ENCODE peak calls at places on chromosomes 3 and 15, in six cellular contexts. One of them, this sample, is unnamed.

GRCh38 chr15:80061581-80061980 is 2.1 kb downstream of the ZFAND6 start:
- DNase-seq in stimulated activated CD8-positive, alpha-beta memory T cell treated with anti-CD3 and anti-CD28 coated beads, Interleukin-4, amount 100 ng/mL, for 24 hours: no peak
- DNase-seq in GF-D8: no peak
- DNase-seq in activated CD4-positive, alpha-beta T cell treated with anti-CD3 and anti-CD28 coated beads, Interleukin-2, amount 50 U/mL, for 24 hours: no peak
- DNase-seq in T follicular helper cell: no peak
- DNase-seq in Ammon's horn: no peak
- DNase-seq in this sample: no peak

GRCh38 chr3:86782271-86782670 is 208.7 kb downstream of the VGLL3 start:
- DNase-seq in stimulated activated CD8-positive, alpha-beta memory T cell treated with anti-CD3 and anti-CD28 coated beads, Interleukin-4, amount 100 ng/mL, for 24 hours: no peak
- DNase-seq in GF-D8: no peak
- DNase-seq in activated CD4-positive, alpha-beta T cell treated with anti-CD3 and anti-CD28 coated beads, Interleukin-2, amount 50 U/mL, for 24 hours: no peak
- DNase-seq in T follicular helper cell: no peak
- DNase-seq in Ammon's horn: no peak
- DNase-seq in this sample: no peak

GRCh38 chr15:89486726-89487050 is 9.7 kb downstream of the RHCG start:
- DNase-seq in stimulated activated CD8-positive, alpha-beta memory T cell treated with anti-CD3 and anti-CD28 coated beads, Interleukin-4, amount 100 ng/mL, for 24 hours: peak
- DNase-seq in GF-D8: no peak
- DNase-seq in activated CD4-positive, alpha-beta T cell treated with anti-CD3 and anti-CD28 coated beads, Interleukin-2, amount 50 U/mL, for 24 hours: peak
- DNase-seq in T follicular helper cell: no peak
- DNase-seq in Ammon's horn: no peak
- DNase-seq in this sample: no peak

GRCh38 chr3:144187531-144188230 is 216.1 kb downstream of the DIPK2A start:
- DNase-seq in stimulated activated CD8-positive, alpha-beta memory T cell treated with anti-CD3 and anti-CD28 coated beads, Interleukin-4, amount 100 ng/mL, for 24 hours: no peak
- DNase-seq in GF-D8: no peak
- DNase-seq in activated CD4-positive, alpha-beta T cell treated with anti-CD3 and anti-CD28 coated beads, Interleukin-2, amount 50 U/mL, for 24 hours: no peak
- DNase-seq in T follicular helper cell: no peak
- DNase-seq in Ammon's horn: no peak
- DNase-seq in this sample: no peak

GRCh38 chr3:135779024-135779423 is 186.5 kb upstream of the PPP2R3A start:
- DNase-seq in stimulated activated CD8-positive, alpha-beta memory T cell treated with anti-CD3 and anti-CD28 coated beads, Interleukin-4, amount 100 ng/mL, for 24 hours: no peak
- DNase-seq in GF-D8: no peak
- DNase-seq in activated CD4-positive, alpha-beta T cell treated with anti-CD3 and anti-CD28 coated beads, Interleukin-2, amount 50 U/mL, for 24 hours: no peak
- DNase-seq in T follicular helper cell: no peak
- DNase-seq in Ammon's horn: no peak
- DNase-seq in this sample: no peak

GRCh38 chr3:186298876-186299275 is 63.2 kb downstream of the DGKG start:
- DNase-seq in stimulated activated CD8-positive, alpha-beta memory T cell treated with anti-CD3 and anti-CD28 coated beads, Interleukin-4, amount 100 ng/mL, for 24 hours: no peak
- DNase-seq in GF-D8: no peak
- DNase-seq in activated CD4-positive, alpha-beta T cell treated with anti-CD3 and anti-CD28 coated beads, Interleukin-2, amount 50 U/mL, for 24 hours: no peak
- DNase-seq in T follicular helper cell: no peak
- DNase-seq in Ammon's horn: peak
- DNase-seq in this sample: peak

GRCh38 chr15:89822951-89823701 is 8.5 kb upstream of the ANPEP start:
- DNase-seq in stimulated activated CD8-positive, alpha-beta memory T cell treated with anti-CD3 and anti-CD28 coated beads, Interleukin-4, amount 100 ng/mL, for 24 hours: no peak
- DNase-seq in GF-D8: no peak
- DNase-seq in activated CD4-positive, alpha-beta T cell treated with anti-CD3 and anti-CD28 coated beads, Interleukin-2, amount 50 U/mL, for 24 hours: no peak
- DNase-seq in T follicular helper cell: no peak
- DNase-seq in Ammon's horn: no peak
- DNase-seq in this sample: no peak

GRCh38 chr3:172877011-172877410 is 126.5 kb downstream of the ECT2 start:
- DNase-seq in stimulated activated CD8-positive, alpha-beta memory T cell treated with anti-CD3 and anti-CD28 coated beads, Interleukin-4, amount 100 ng/mL, for 24 hours: no peak
- DNase-seq in GF-D8: no peak
- DNase-seq in activated CD4-positive, alpha-beta T cell treated with anti-CD3 and anti-CD28 coated beads, Interleukin-2, amount 50 U/mL, for 24 hours: no peak
- DNase-seq in T follicular helper cell: no peak
- DNase-seq in Ammon's horn: no peak
- DNase-seq in this sample: no peak

GRCh38 chr15:45943255-45943654 is 308.4 kb downstream of the SQOR start:
- DNase-seq in stimulated activated CD8-positive, alpha-beta memory T cell treated with anti-CD3 and anti-CD28 coated beads, Interleukin-4, amount 100 ng/mL, for 24 hours: no peak
- DNase-seq in GF-D8: no peak
- DNase-seq in activated CD4-positive, alpha-beta T cell treated with anti-CD3 and anti-CD28 coated beads, Interleukin-2, amount 50 U/mL, for 24 hours: no peak
- DNase-seq in T follicular helper cell: no peak
- DNase-seq in Ammon's horn: no peak
- DNase-seq in this sample: no peak

GRCh38 chr15:50854594-50855490 is 53.6 kb upstream of the AP4E1 start:
- DNase-seq in stimulated activated CD8-positive, alpha-beta memory T cell treated with anti-CD3 and anti-CD28 coated beads, Interleukin-4, amount 100 ng/mL, for 24 hours: no peak
- DNase-seq in GF-D8: no peak
- DNase-seq in activated CD4-positive, alpha-beta T cell treated with anti-CD3 and anti-CD28 coated beads, Interleukin-2, amount 50 U/mL, for 24 hours: no peak
- DNase-seq in T follicular helper cell: no peak
- DNase-seq in Ammon's horn: no peak
- DNase-seq in this sample: no peak

GRCh38 chr3:58099850-58100249 is 91.6 kb downstream of the FLNB start:
- DNase-seq in stimulated activated CD8-positive, alpha-beta memory T cell treated with anti-CD3 and anti-CD28 coated beads, Interleukin-4, amount 100 ng/mL, for 24 hours: no peak
- DNase-seq in GF-D8: no peak
- DNase-seq in activated CD4-positive, alpha-beta T cell treated with anti-CD3 and anti-CD28 coated beads, Interleukin-2, amount 50 U/mL, for 24 hours: no peak
- DNase-seq in T follicular helper cell: no peak
- DNase-seq in Ammon's horn: no peak
- DNase-seq in this sample: peak

GRCh38 chr3:139588450-139588849 is 48.9 kb upstream of the RBP1 start:
- DNase-seq in stimulated activated CD8-positive, alpha-beta memory T cell treated with anti-CD3 and anti-CD28 coated beads, Interleukin-4, amount 100 ng/mL, for 24 hours: no peak
- DNase-seq in GF-D8: no peak
- DNase-seq in activated CD4-positive, alpha-beta T cell treated with anti-CD3 and anti-CD28 coated beads, Interleukin-2, amount 50 U/mL, for 24 hours: no peak
- DNase-seq in T follicular helper cell: no peak
- DNase-seq in Ammon's horn: no peak
- DNase-seq in this sample: no peak

GRCh38 chr15:101612676-101613075 is 39.5 kb downstream of the TM2D3 start:
- DNase-seq in stimulated activated CD8-positive, alpha-beta memory T cell treated with anti-CD3 and anti-CD28 coated beads, Interleukin-4, amount 100 ng/mL, for 24 hours: no peak
- DNase-seq in GF-D8: no peak
- DNase-seq in activated CD4-positive, alpha-beta T cell treated with anti-CD3 and anti-CD28 coated beads, Interleukin-2, amount 50 U/mL, for 24 hours: no peak
- DNase-seq in T follicular helper cell: no peak
- DNase-seq in Ammon's horn: no peak
- DNase-seq in this sample: no peak

GRCh38 chr3:149667576-149667975 is 9.8 kb upstream of the WWTR1 start:
- DNase-seq in stimulated activated CD8-positive, alpha-beta memory T cell treated with anti-CD3 and anti-CD28 coated beads, Interleukin-4, amount 100 ng/mL, for 24 hours: no peak
- DNase-seq in GF-D8: no peak
- DNase-seq in activated CD4-positive, alpha-beta T cell treated with anti-CD3 and anti-CD28 coated beads, Interleukin-2, amount 50 U/mL, for 24 hours: no peak
- DNase-seq in T follicular helper cell: no peak
- DNase-seq in Ammon's horn: peak
- DNase-seq in this sample: no peak

GRCh38 chr3:105365536-105366301 is 990 bp upstream of the ALCAM start:
- DNase-seq in stimulated activated CD8-positive, alpha-beta memory T cell treated with anti-CD3 and anti-CD28 coated beads, Interleukin-4, amount 100 ng/mL, for 24 hours: no peak
- DNase-seq in GF-D8: no peak
- DNase-seq in activated CD4-positive, alpha-beta T cell treated with anti-CD3 and anti-CD28 coated beads, Interleukin-2, amount 50 U/mL, for 24 hours: no peak
- DNase-seq in T follicular helper cell: no peak
- DNase-seq in Ammon's horn: peak
- DNase-seq in this sample: no peak

GRCh38 chr3:157175678-157176077 is 15.7 kb upstream of the CCNL1 start:
- DNase-seq in stimulated activated CD8-positive, alpha-beta memory T cell treated with anti-CD3 and anti-CD28 coated beads, Interleukin-4, amount 100 ng/mL, for 24 hours: no peak
- DNase-seq in GF-D8: peak
- DNase-seq in activated CD4-positive, alpha-beta T cell treated with anti-CD3 and anti-CD28 coated beads, Interleukin-2, amount 50 U/mL, for 24 hours: no peak
- DNase-seq in T follicular helper cell: no peak
- DNase-seq in Ammon's horn: no peak
- DNase-seq in this sample: peak

GRCh38 chr3:10339376-10339955 is 18.6 kb upstream of the SEC13 start:
- DNase-seq in stimulated activated CD8-positive, alpha-beta memory T cell treated with anti-CD3 and anti-CD28 coated beads, Interleukin-4, amount 100 ng/mL, for 24 hours: no peak
- DNase-seq in GF-D8: no peak
- DNase-seq in activated CD4-positive, alpha-beta T cell treated with anti-CD3 and anti-CD28 coated beads, Interleukin-2, amount 50 U/mL, for 24 hours: no peak
- DNase-seq in T follicular helper cell: no peak
- DNase-seq in Ammon's horn: no peak
- DNase-seq in this sample: no peak

GRCh38 chr15:39580630-39581500 is at the start of gene THBS1:
- DNase-seq in stimulated activated CD8-positive, alpha-beta memory T cell treated with anti-CD3 and anti-CD28 coated beads, Interleukin-4, amount 100 ng/mL, for 24 hours: peak
- DNase-seq in GF-D8: no peak
- DNase-seq in activated CD4-positive, alpha-beta T cell treated with anti-CD3 and anti-CD28 coated beads, Interleukin-2, amount 50 U/mL, for 24 hours: no peak
- DNase-seq in T follicular helper cell: no peak
- DNase-seq in Ammon's horn: no peak
- DNase-seq in this sample: no peak

GRCh38 chr3:41320953-41321641 is 121.8 kb downstream of the CTNNB1 start:
- DNase-seq in stimulated activated CD8-positive, alpha-beta memory T cell treated with anti-CD3 and anti-CD28 coated beads, Interleukin-4, amount 100 ng/mL, for 24 hours: no peak
- DNase-seq in GF-D8: no peak
- DNase-seq in activated CD4-positive, alpha-beta T cell treated with anti-CD3 and anti-CD28 coated beads, Interleukin-2, amount 50 U/mL, for 24 hours: no peak
- DNase-seq in T follicular helper cell: no peak
- DNase-seq in Ammon's horn: no peak
- DNase-seq in this sample: no peak

GRCh38 chr15:90564109-90564508 is 34.4 kb downstream of the CRTC3 start:
- DNase-seq in stimulated activated CD8-positive, alpha-beta memory T cell treated with anti-CD3 and anti-CD28 coated beads, Interleukin-4, amount 100 ng/mL, for 24 hours: no peak
- DNase-seq in GF-D8: peak
- DNase-seq in activated CD4-positive, alpha-beta T cell treated with anti-CD3 and anti-CD28 coated beads, Interleukin-2, amount 50 U/mL, for 24 hours: no peak
- DNase-seq in T follicular helper cell: no peak
- DNase-seq in Ammon's horn: no peak
- DNase-seq in this sample: peak

GRCh38 chr15:40441736-40442531 is 1.2 kb downstream of the BAHD1 start:
- DNase-seq in stimulated activated CD8-positive, alpha-beta memory T cell treated with anti-CD3 and anti-CD28 coated beads, Interleukin-4, amount 100 ng/mL, for 24 hours: no peak
- DNase-seq in GF-D8: no peak
- DNase-seq in activated CD4-positive, alpha-beta T cell treated with anti-CD3 and anti-CD28 coated beads, Interleukin-2, amount 50 U/mL, for 24 hours: no peak
- DNase-seq in T follicular helper cell: no peak
- DNase-seq in Ammon's horn: no peak
- DNase-seq in this sample: no peak

GRCh38 chr15:95291878-95292472 is 1038.5 kb upstream of the NR2F2 start:
- DNase-seq in stimulated activated CD8-positive, alpha-beta memory T cell treated with anti-CD3 and anti-CD28 coated beads, Interleukin-4, amount 100 ng/mL, for 24 hours: no peak
- DNase-seq in GF-D8: no peak
- DNase-seq in activated CD4-positive, alpha-beta T cell treated with anti-CD3 and anti-CD28 coated beads, Interleukin-2, amount 50 U/mL, for 24 hours: no peak
- DNase-seq in T follicular helper cell: no peak
- DNase-seq in Ammon's horn: peak
- DNase-seq in this sample: peak

GRCh38 chr3:169865176-169865800 is 4.4 kb downstream of the LRRC31 start:
- DNase-seq in stimulated activated CD8-positive, alpha-beta memory T cell treated with anti-CD3 and anti-CD28 coated beads, Interleukin-4, amount 100 ng/mL, for 24 hours: peak
- DNase-seq in GF-D8: peak
- DNase-seq in activated CD4-positive, alpha-beta T cell treated with anti-CD3 and anti-CD28 coated beads, Interleukin-2, amount 50 U/mL, for 24 hours: peak
- DNase-seq in T follicular helper cell: no peak
- DNase-seq in Ammon's horn: no peak
- DNase-seq in this sample: no peak

This sample was measured in pons.